ENCODE peak calls at places on chromosomes 11 and 22, in eight cellular contexts. B is upper lobe of left lung, K is HepG2, D is GM12878, X is K562, L is H1, F is GM23338, S is spleen. C is an unnamed sample.

GRCh38 chr11:4607111-4607510 is 920 bp downstream of the TRIM68 start:
- DNase-seq in B (no peak), D (no peak), S (no peak), X (no peak), F (no peak), L (no peak), K (no peak), C (no peak)

GRCh38 chr11:94553938-94554337 is 10.2 kb downstream of the FUT4 start:
- DNase-seq in K (no peak), B (no peak), D (no peak), S (no peak), L (no peak), F (no peak), X (no peak), C (no peak)

GRCh38 chr22:39958916-39959639 is 1.1 kb upstream of the TMA7B start:
- DNase-seq in F (no peak), L (no peak), K (no peak), D (no peak), S (no peak), B (no peak), X (peak; percentile 37), C (no peak)

GRCh38 chr22:32627091-32627490 is 152.5 kb downstream of the FBXO7 start:
- DNase-seq in X (no peak), D (no peak), L (no peak), B (no peak), S (peak; percentile 78), K (peak; percentile 23), F (no peak), C (no peak)

GRCh38 chr11:117222991-117223740 is 8.7 kb downstream of the PCSK7 start:
- DNase-seq in L (no peak), K (no peak), X (no peak), F (no peak), B (no peak), S (no peak), D (no peak), C (peak; percentile 38)

GRCh38 chr11:41175304-41175972 is 284.0 kb downstream of the LRRC4C start:
- DNase-seq in D (no peak), S (no peak), K (no peak), X (no peak), F (peak; percentile 60), L (no peak), B (no peak), C (no peak)

GRCh38 chr11:68312780-68313573 is 586 bp downstream of the LRP5 start:
- DNase-seq in X (peak; percentile 50), F (peak; percentile 47), K (no peak), S (no peak), L (no peak), B (peak; percentile 91), D (no peak), C (no peak)

GRCh38 chr11:132650969-132651720 is 881.2 kb downstream of the OPCML start:
- DNase-seq in B (no peak), X (no peak), D (no peak), L (no peak), S (no peak), K (no peak), F (no peak), C (no peak)

GRCh38 chr11:48005878-48006277 is 25.5 kb downstream of the PTPRJ start:
- DNase-seq in X (no peak), S (peak; percentile 81), B (peak; percentile 50), F (no peak), K (no peak), L (no peak), D (no peak), C (no peak)

GRCh38 chr11:69454018-69454417 is 27.4 kb upstream of the LINC01488 start:
- DNase-seq in L (no peak), X (no peak), S (no peak), D (no peak), F (no peak), K (peak; percentile 37), B (no peak), C (no peak)

GRCh38 chr11:44936527-44936926 is 14.2 kb downstream of the TP53I11 start:
- DNase-seq in X (peak; percentile 75), F (peak; percentile 90), K (peak; percentile 50), B (no peak), L (peak; percentile 64), D (no peak), S (peak; percentile 89), C (peak; percentile 88)

GRCh38 chr11:121365304-121365703 is 72.7 kb downstream of the SC5D start:
- DNase-seq in L (no peak), S (no peak), X (no peak), B (no peak), D (no peak), K (no peak), F (no peak), C (no peak)

GRCh38 chr11:86151188-86152005 is 82.5 kb upstream of the PICALM start:
- DNase-seq in F (no peak), S (no peak), B (no peak), L (no peak), X (peak; percentile 87), K (no peak), D (no peak), C (no peak)

GRCh38 chr22:30079952-30080533 is at the start of gene HORMAD2:
- DNase-seq in S (no peak), B (peak; percentile 83), F (peak; percentile 100), X (no peak), L (peak; percentile 87), D (no peak), K (no peak), C (peak; percentile 62)

GRCh38 chr22:19055801-19056200 is 66.4 kb downstream of the DGCR2 start:
- DNase-seq in X (no peak), L (no peak), D (no peak), B (no peak), K (no peak), S (peak; percentile 25), F (no peak), C (peak; percentile 40)

GRCh38 chr11:71062199-71062598 is 190.2 kb downstream of the SHANK2 start:
- DNase-seq in S (no peak), F (peak; percentile 50), K (no peak), X (no peak), B (no peak), L (no peak), D (no peak), C (no peak)

GRCh38 chr11:2590131-2590950 is 109.5 kb downstream of the KCNQ1OT1 start:
- DNase-seq in X (peak; percentile 3), D (no peak), B (peak; percentile 21), F (no peak), S (peak; percentile 44), K (no peak), L (no peak), C (no peak)

DNA sequence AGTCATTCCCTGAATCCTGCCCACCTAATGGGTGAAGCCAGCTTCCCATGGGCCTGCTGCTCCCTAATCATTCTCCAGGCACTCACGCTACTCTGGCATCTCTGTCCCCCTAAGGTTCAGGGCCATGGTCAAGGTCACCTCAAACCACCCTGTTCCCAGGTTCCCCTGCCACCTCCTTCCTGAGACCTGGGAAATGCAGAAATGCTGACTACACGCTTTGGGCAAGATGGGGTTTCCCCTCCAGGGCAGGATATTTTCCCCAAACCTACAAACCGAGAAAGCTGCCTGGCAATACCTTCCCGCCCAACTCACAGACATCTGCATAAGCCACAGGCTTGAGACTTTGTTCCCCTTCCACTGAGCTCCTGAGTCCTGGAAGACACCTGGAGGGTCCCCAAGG is 97.6 kb downstream of the FEZ1 start:
- DNase-seq in L (no peak), S (peak; percentile 14), X (no peak), D (no peak), K (no peak), B (no peak), F (no peak), C (peak; percentile 11)
- H3K4me1 ChIP-seq in L (peaks cover 6% of the 10 kb centered on the region), S (no peaks in the 10 kb centered on the region), X (no peaks in the 10 kb centered on the region), D (no peaks in the 10 kb centered on the region), K (no peaks in the 10 kb centered on the region), B (no peaks in the 10 kb centered on the region), F (peaks cover 23% of the 10 kb centered on the region), C (no peaks in the 10 kb centered on the region)

GRCh38 chr11:65211293-65212105 is 29.8 kb downstream of the CAPN1 start:
- DNase-seq in X (no peak), D (no peak), B (peak; percentile 66), S (peak; percentile 77), L (no peak), F (no peak), K (no peak), C (no peak)

GRCh38 chr11:65212226-65212801 is 30.6 kb downstream of the CAPN1 start:
- DNase-seq in S (peak; percentile 67), X (no peak), B (no peak), F (peak; percentile 46), K (no peak), D (no peak), L (no peak), C (no peak)

GRCh38 chr11:65214212-65214845 is 32.6 kb downstream of the CAPN1 start:
- DNase-seq in K (no peak), X (peak; percentile 7), F (no peak), D (no peak), B (no peak), S (peak; percentile 1), L (no peak), C (no peak)

GRCh38 chr11:65215441-65216076 is 33.8 kb downstream of the CAPN1 start:
- DNase-seq in D (no peak), X (peak; percentile 19), S (no peak), K (no peak), B (peak; percentile 60), L (no peak), F (no peak), C (no peak)

DNA sequence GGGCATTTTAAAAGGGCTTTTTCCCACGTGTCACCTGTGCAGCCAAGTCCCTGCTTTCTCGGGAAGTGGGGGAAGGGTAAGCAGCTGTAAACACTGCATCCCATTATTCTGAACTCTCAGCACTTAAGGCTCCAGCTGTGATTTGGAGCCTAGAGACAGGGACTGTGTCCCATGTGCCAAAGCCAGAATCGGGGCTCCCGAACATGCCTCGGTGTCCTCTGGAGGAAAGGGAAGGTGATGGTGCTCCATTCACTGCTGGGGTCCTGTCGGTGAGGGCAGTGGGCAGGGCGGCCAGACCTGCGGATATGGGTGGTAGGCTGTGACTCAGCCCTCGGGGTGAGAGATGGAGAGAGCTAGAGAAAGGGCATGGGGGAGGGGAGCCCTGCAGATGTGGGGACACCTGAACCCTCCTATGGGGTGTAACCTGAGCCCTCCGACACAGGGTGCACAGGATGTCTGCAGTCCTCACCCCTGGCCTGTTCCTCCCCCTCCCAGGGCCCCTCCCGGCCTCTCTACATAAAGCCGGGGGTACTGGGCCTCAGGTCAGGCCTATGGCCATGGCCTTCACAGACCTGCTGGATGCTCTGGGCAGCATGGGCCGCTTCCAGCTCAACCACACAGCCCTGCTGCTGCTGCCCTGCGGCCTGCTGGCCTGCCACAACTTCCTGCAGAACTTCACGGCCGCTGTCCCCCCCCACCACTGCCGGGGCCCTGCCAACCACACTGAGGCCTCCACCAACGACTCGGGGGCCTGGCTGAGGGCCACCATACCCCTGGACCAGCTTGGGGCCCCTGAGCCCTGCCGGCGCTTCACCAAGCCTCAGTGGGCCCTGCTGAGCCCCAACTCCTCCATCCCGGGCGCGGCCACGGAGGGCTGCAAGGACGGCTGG is 31.8 kb downstream of the CAPN1 start:
- DNase-seq in L (peak; percentile 70), B (peak; percentile 83), X (peak; percentile 17), F (peak; percentile 95), K (no peak), S (peak; percentile 87), D (no peak), C (no peak)
- TF ChIP-seq POLR2AphosphoS5 in L (peak; percentile 65), B (no peak), X (no peak), F (peak; percentile 35), K (no peak), S (peak; percentile 71), D (no peak), C (no peak)

GRCh38 chr11:11843642-11844041 is 1.9 kb downstream of the USP47 start:
- DNase-seq in F (no peak), K (no peak), X (no peak), S (no peak), B (no peak), D (no peak), L (no peak), C (no peak)
- H3K4me1 ChIP-seq in F (peaks cover 36% of the 10 kb centered on the region), K (peaks cover 42% of the 10 kb centered on the region), X (peaks cover 35% of the 10 kb centered on the region), S (peaks cover 47% of the 10 kb centered on the region), B (peaks cover 36% of the 10 kb centered on the region), D (peaks cover 2% of the 10 kb centered on the region), L (peaks cover 5% of the 10 kb centered on the region), C (peaks cover 59% of the 10 kb centered on the region)

GRCh38 chr11:14552089-14552488 is 31.9 kb upstream of the PSMA1 start:
- DNase-seq in X (no peak), D (no peak), K (no peak), L (no peak), S (no peak), F (no peak), B (no peak), C (no peak)
- TF ChIP-seq POLR2AphosphoS5 in X (no peak), D (no peak), K (no peak), L (no peak), S (no peak), F (no peak), B (no peak), C (no peak)